ENCODE peak calls at places on chromosome 2, in four cellular contexts. One of them, this sample, is unnamed.

GRCh38 chr2:133755515-133756311 is 187.4 kb upstream of the NCKAP5 start:
- DNase-seq in transverse colon: no peak
- DNase-seq in Peyer's patch: no peak
- DNase-seq in stomach: no peak
- DNase-seq in this sample: no peak

GRCh38 chr2:186422226-186422625 is 63.8 kb upstream of the ZC3H15 start:
- DNase-seq in transverse colon: no peak
- DNase-seq in Peyer's patch: no peak
- DNase-seq in stomach: no peak
- DNase-seq in this sample: no peak

GRCh38 chr2:217905395-217905794 is 97.4 kb downstream of the TNS1 start:
- DNase-seq in transverse colon: no peak
- DNase-seq in Peyer's patch: no peak
- DNase-seq in stomach: no peak
- DNase-seq in this sample: no peak

GRCh38 chr2:132774189-132774588 is 104.2 kb upstream of the LYPD1 start:
- DNase-seq in transverse colon: no peak
- DNase-seq in Peyer's patch: no peak
- DNase-seq in stomach: no peak
- DNase-seq in this sample: no peak

GRCh38 chr2:173708757-173709156 is 256.4 kb downstream of the SP3 start:
- DNase-seq in transverse colon: peak
- DNase-seq in Peyer's patch: peak
- DNase-seq in stomach: no peak
- DNase-seq in this sample: no peak

GRCh38 chr2:51103205-51103604 is 71.3 kb upstream of the NRXN1 start:
- DNase-seq in transverse colon: peak
- DNase-seq in Peyer's patch: no peak
- DNase-seq in stomach: no peak
- DNase-seq in this sample: no peak

GRCh38 chr2:15307526-15307925 is 253.6 kb downstream of the NBAS start:
- DNase-seq in transverse colon: no peak
- DNase-seq in Peyer's patch: no peak
- DNase-seq in stomach: no peak
- DNase-seq in this sample: no peak

GRCh38 chr2:197675711-197676188 is 363 bp upstream of the RFTN2 start:
- DNase-seq in transverse colon: no peak
- DNase-seq in Peyer's patch: no peak
- DNase-seq in stomach: no peak
- DNase-seq in this sample: no peak

GRCh38 chr2:241209271-241209670 is 20.8 kb downstream of the ANO7 start:
- DNase-seq in transverse colon: no peak
- DNase-seq in Peyer's patch: no peak
- DNase-seq in stomach: no peak
- DNase-seq in this sample: no peak

GRCh38 chr2:172098650-172099471 is 3.8 kb downstream of the DLX2 start:
- DNase-seq in transverse colon: peak
- DNase-seq in Peyer's patch: no peak
- DNase-seq in stomach: no peak
- DNase-seq in this sample: no peak

GRCh38 chr2:55364189-55365055 is 55.2 kb downstream of the CCDC88A start:
- DNase-seq in transverse colon: no peak
- DNase-seq in Peyer's patch: no peak
- DNase-seq in stomach: peak
- DNase-seq in this sample: no peak

GRCh38 chr2:69915050-69915945 is at the start of gene MXD1:
- DNase-seq in transverse colon: peak
- DNase-seq in Peyer's patch: no peak
- DNase-seq in stomach: peak
- DNase-seq in this sample: no peak

GRCh38 chr2:36322108-36322507 is 33.5 kb upstream of the CRIM1 start:
- DNase-seq in transverse colon: no peak
- DNase-seq in Peyer's patch: no peak
- DNase-seq in stomach: no peak
- DNase-seq in this sample: no peak

GRCh38 chr2:169107645-169108044 is 38.3 kb downstream of the DHRS9 start:
- DNase-seq in transverse colon: no peak
- DNase-seq in Peyer's patch: peak
- DNase-seq in stomach: no peak
- DNase-seq in this sample: no peak

GRCh38 chr2:226355600-226355999 is 444.0 kb downstream of the IRS1 start:
- DNase-seq in transverse colon: no peak
- DNase-seq in Peyer's patch: no peak
- DNase-seq in stomach: no peak
- DNase-seq in this sample: no peak

GRCh38 chr2:159755788-159756187 is 42.2 kb downstream of the CD302 start:
- DNase-seq in transverse colon: no peak
- DNase-seq in Peyer's patch: no peak
- DNase-seq in stomach: no peak
- DNase-seq in this sample: no peak

GRCh38 chr2:98460573-98461560 is 16.2 kb downstream of the INPP4A start:
- DNase-seq in transverse colon: peak
- DNase-seq in Peyer's patch: peak
- DNase-seq in stomach: peak
- DNase-seq in this sample: no peak

GRCh38 chr2:230413465-230413864 is 2.5 kb upstream of the SP100 start:
- DNase-seq in transverse colon: no peak
- DNase-seq in Peyer's patch: no peak
- DNase-seq in stomach: no peak
- DNase-seq in this sample: no peak

GRCh38 chr2:60554649-60555065 is 1.2 kb upstream of the BCL11A start:
- DNase-seq in transverse colon: peak
- DNase-seq in Peyer's patch: no peak
- DNase-seq in stomach: no peak
- DNase-seq in this sample: no peak

GRCh38 chr2:24411488-24412146 is 51.3 kb upstream of the ITSN2 start:
- DNase-seq in transverse colon: no peak
- DNase-seq in Peyer's patch: no peak
- DNase-seq in stomach: no peak
- DNase-seq in this sample: no peak

GRCh38 chr2:25920786-25921390 is 42.6 kb upstream of the ASXL2 start:
- DNase-seq in transverse colon: no peak
- DNase-seq in Peyer's patch: no peak
- DNase-seq in stomach: no peak
- DNase-seq in this sample: no peak

GRCh38 chr2:834233-834632 is 116.4 kb upstream of the SNTG2 start:
- DNase-seq in transverse colon: no peak
- DNase-seq in Peyer's patch: no peak
- DNase-seq in stomach: no peak
- DNase-seq in this sample: no peak

GRCh38 chr2:27303093-27304025 is 4.9 kb downstream of the UCN start:
- DNase-seq in transverse colon: peak
- DNase-seq in Peyer's patch: peak
- DNase-seq in stomach: peak
- DNase-seq in this sample: no peak

GRCh38 chr2:200023570-200023969 is 68.2 kb downstream of the MAIP1 start:
- DNase-seq in transverse colon: no peak
- DNase-seq in Peyer's patch: no peak
- DNase-seq in stomach: no peak
- DNase-seq in this sample: no peak

GRCh38 chr2:200026312-200026711 is 70.9 kb downstream of the MAIP1 start:
- DNase-seq in transverse colon: no peak
- DNase-seq in Peyer's patch: no peak
- DNase-seq in stomach: no peak
- DNase-seq in this sample: no peak

GRCh38 chr2:200025717-200026116 is 70.3 kb downstream of the MAIP1 start:
- DNase-seq in transverse colon: no peak
- DNase-seq in Peyer's patch: no peak
- DNase-seq in stomach: no peak
- DNase-seq in this sample: no peak

GRCh38 chr2:200021449-200022114 is 66.2 kb downstream of the MAIP1 start:
- DNase-seq in transverse colon: no peak
- DNase-seq in Peyer's patch: no peak
- DNase-seq in stomach: no peak
- DNase-seq in this sample: no peak

DNA sequence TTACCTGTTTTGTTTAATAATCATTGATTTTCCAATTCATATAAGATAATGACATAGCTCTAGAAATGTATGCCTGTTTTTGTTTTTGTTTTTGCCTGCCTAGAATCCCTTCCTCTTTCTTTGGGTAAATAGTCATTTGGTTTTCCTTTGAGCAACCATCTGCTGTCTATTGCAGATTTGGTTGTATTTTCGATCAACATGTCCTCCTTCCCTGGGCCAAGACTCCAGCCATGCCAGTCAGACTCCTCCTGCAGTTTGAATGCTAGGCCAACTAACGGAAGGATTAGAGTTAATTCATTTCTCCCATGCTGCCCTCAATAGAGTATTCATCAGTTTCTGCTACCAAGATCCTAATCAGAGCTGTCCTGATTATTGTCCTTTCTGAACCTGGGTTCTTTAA is 67.1 kb downstream of the MAIP1 start:
- DNase-seq in transverse colon: no peak
- DNase-seq in Peyer's patch: no peak
- DNase-seq in stomach: no peak
- DNase-seq in this sample: no peak
- H3K27ac ChIP-seq in transverse colon: no peak
- H3K27ac ChIP-seq in Peyer's patch: no peak
- H3K27ac ChIP-seq in stomach: no peak
- H3K27ac ChIP-seq in this sample: no peak

GRCh38 chr2:10271946-10272345 is 30.8 kb upstream of the HPCAL1 start:
- DNase-seq in transverse colon: peak
- DNase-seq in Peyer's patch: no peak
- DNase-seq in stomach: peak
- DNase-seq in this sample: no peak
- TF ChIP-seq POLR2A in transverse colon: no peak
- TF ChIP-seq POLR2A in Peyer's patch: no peak
- TF ChIP-seq POLR2A in stomach: no peak
- TF ChIP-seq POLR2A in this sample: no peak

DNA sequence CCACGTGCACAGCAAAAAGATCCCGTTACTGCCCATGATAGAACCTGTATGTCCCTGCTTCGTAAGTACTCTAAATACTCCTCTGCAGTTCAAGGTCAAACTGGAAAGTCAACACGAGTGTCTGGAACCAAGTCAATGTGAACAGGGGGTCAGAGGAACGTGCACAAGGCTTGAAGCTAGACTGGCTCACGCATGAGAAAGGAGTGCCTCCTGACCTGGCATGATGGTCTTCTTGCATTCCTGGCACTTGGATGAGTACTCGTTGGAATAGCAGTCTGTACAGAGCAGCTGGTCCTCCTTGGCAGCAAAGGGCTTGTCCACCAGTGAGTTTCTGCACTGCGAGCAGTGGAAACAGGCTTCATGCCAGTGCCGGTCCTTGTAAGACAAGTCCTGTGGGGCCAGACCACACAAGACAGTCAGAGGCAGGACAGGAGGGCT is 25.5 kb downstream of the FHL2 start:
- DNase-seq in transverse colon: peak
- DNase-seq in Peyer's patch: no peak
- DNase-seq in stomach: peak
- DNase-seq in this sample: no peak
- H3K27ac ChIP-seq in transverse colon: peak
- H3K27ac ChIP-seq in Peyer's patch: peak
- H3K27ac ChIP-seq in stomach: peak
- H3K27ac ChIP-seq in this sample: peak

DNA sequence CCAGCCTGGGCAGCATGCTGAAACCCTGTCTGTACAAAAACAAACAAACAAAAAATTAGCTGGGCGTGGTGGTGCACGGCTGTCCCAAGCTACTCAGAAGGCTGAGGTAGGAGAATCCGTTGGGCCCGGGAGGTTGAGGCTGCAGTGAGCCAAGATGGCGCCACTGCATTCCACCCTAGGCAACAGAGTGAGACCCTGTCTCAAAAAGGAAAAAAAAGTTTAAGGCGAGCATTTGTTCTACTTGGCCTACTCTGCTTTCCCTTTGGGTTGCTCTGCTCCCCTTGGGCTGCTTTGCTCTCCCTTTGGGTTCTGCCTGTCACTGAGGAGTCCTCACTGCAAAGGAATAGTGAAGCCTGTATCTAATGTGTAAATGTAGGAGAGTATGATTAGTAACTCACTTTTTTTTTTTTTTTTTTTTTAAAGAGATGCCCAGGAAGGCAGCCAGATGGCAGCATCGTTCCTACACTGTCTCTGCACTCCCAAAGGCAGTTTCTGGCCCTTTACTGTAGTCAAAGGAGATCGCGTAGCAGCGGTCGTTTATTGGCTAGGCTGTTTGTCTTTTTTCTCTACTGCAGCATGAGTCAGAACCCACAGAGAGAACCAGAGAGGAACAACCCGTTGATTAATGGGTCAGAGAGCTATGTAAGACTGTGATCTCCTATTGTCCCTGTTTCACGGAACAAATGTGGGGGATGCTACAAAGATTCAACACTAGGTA is 118.3 kb upstream of the CWC22 start:
- DNase-seq in transverse colon: peak
- DNase-seq in Peyer's patch: peak
- DNase-seq in stomach: peak
- DNase-seq in this sample: no peak
- TF ChIP-seq POLR2A in transverse colon: no peak
- TF ChIP-seq POLR2A in Peyer's patch: no peak
- TF ChIP-seq POLR2A in stomach: no peak
- TF ChIP-seq POLR2A in this sample: no peak

DNA sequence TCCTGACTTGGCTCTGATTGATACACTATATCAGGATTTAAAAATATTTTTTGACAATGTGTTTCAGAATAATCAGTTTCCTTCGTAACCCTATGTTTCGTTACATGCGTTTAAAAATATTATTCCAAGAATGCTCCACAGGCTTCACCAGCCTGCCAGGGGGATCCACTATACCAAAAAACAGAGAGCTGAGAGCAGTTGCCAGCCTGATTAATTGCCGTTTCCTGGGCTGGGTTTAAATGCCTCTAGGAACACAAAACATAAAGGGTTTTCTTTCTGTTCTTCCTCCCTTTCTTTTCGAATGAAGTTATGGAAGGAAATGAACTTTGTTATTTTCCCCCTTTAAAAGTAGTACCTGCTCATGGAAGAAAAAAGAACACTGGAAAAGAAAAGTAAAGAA is 47.9 kb downstream of the LRRFIP1 start:
- DNase-seq in transverse colon: no peak
- DNase-seq in Peyer's patch: no peak
- DNase-seq in stomach: no peak
- DNase-seq in this sample: no peak
- H3K27ac ChIP-seq in transverse colon: peak
- H3K27ac ChIP-seq in Peyer's patch: peak
- H3K27ac ChIP-seq in stomach: peak
- H3K27ac ChIP-seq in this sample: peak

This sample was measured in esophagus squamous epithelium.